ENCODE peak calls at places on chromosomes 4 and X, in five cellular contexts. One of them, this sample, is unnamed.

GRCh38 chr4:124096290-124096689 is 616.2 kb downstream of the ANKRD50 start:
- DNase-seq in NCI-H2171: no peak
- DNase-seq in NCI-H2081: no peak
- DNase-seq in amniotic stem cell: no peak
- DNase-seq in posterior vena cava: no peak
- DNase-seq in this sample: no peak

GRCh38 chr4:32226201-32226600 is 1506.0 kb downstream of the PCDH7 start:
- DNase-seq in NCI-H2081: no peak
- DNase-seq in NCI-H2171: no peak
- DNase-seq in posterior vena cava: no peak
- DNase-seq in amniotic stem cell: no peak
- DNase-seq in this sample: no peak

GRCh38 chrX:11908371-11908770 is 150.3 kb downstream of the MSL3 start:
- DNase-seq in amniotic stem cell: no peak
- DNase-seq in NCI-H2171: no peak
- DNase-seq in NCI-H2081: peak
- DNase-seq in posterior vena cava: no peak
- DNase-seq in this sample: peak

GRCh38 chrX:1658083-1658463 is 43.2 kb downstream of the ASMT start:
- DNase-seq in NCI-H2171: peak
- DNase-seq in amniotic stem cell: no peak
- DNase-seq in NCI-H2081: no peak
- DNase-seq in posterior vena cava: peak
- DNase-seq in this sample: no peak

GRCh38 chr4:153348006-153348405 is 3.5 kb downstream of the MND1 start:
- DNase-seq in NCI-H2081: no peak
- DNase-seq in NCI-H2171: no peak
- DNase-seq in amniotic stem cell: no peak
- DNase-seq in posterior vena cava: no peak
- DNase-seq in this sample: no peak

GRCh38 chrX:47467106-47467505 is 15.9 kb downstream of the ZNF41 start:
- DNase-seq in posterior vena cava: no peak
- DNase-seq in NCI-H2081: no peak
- DNase-seq in NCI-H2171: no peak
- DNase-seq in amniotic stem cell: no peak
- DNase-seq in this sample: no peak

GRCh38 chrX:17769701-17770269 is 32.5 kb downstream of the SCML1 start:
- DNase-seq in amniotic stem cell: no peak
- DNase-seq in NCI-H2081: no peak
- DNase-seq in posterior vena cava: no peak
- DNase-seq in NCI-H2171: no peak
- DNase-seq in this sample: no peak

GRCh38 chr4:39998659-39999345 is 21.1 kb upstream of the PDS5A start:
- DNase-seq in posterior vena cava: no peak
- DNase-seq in NCI-H2081: no peak
- DNase-seq in amniotic stem cell: no peak
- DNase-seq in NCI-H2171: no peak
- DNase-seq in this sample: no peak

GRCh38 chr4:42761804-42762203 is 104.9 kb upstream of the ATP8A1 start:
- DNase-seq in posterior vena cava: no peak
- DNase-seq in NCI-H2081: no peak
- DNase-seq in amniotic stem cell: no peak
- DNase-seq in NCI-H2171: no peak
- DNase-seq in this sample: no peak

GRCh38 chrX:80879143-80879542 is 69.5 kb upstream of the BRWD3 start:
- DNase-seq in amniotic stem cell: no peak
- DNase-seq in NCI-H2081: peak
- DNase-seq in posterior vena cava: no peak
- DNase-seq in NCI-H2171: peak
- DNase-seq in this sample: no peak

GRCh38 chr4:185716008-185716976 is 95.7 kb downstream of the SORBS2 start:
- DNase-seq in amniotic stem cell: no peak
- DNase-seq in posterior vena cava: no peak
- DNase-seq in NCI-H2171: peak
- DNase-seq in NCI-H2081: peak
- DNase-seq in this sample: no peak

GRCh38 chr4:1793496-1793840 is 375 bp downstream of the FGFR3 start:
- DNase-seq in amniotic stem cell: no peak
- DNase-seq in posterior vena cava: no peak
- DNase-seq in NCI-H2171: no peak
- DNase-seq in NCI-H2081: no peak
- DNase-seq in this sample: no peak

GRCh38 chrX:78886550-78886949 is 58.6 kb upstream of the P2RY10 start:
- DNase-seq in NCI-H2171: no peak
- DNase-seq in NCI-H2081: no peak
- DNase-seq in posterior vena cava: no peak
- DNase-seq in amniotic stem cell: no peak
- DNase-seq in this sample: no peak

GRCh38 chr4:1192091-1192492 is 19.7 kb upstream of the SPON2 start:
- DNase-seq in posterior vena cava: peak
- DNase-seq in amniotic stem cell: peak
- DNase-seq in NCI-H2081: no peak
- DNase-seq in NCI-H2171: no peak
- DNase-seq in this sample: peak

GRCh38 chr4:67375291-67375690 is 170.0 kb downstream of the CENPC start:
- DNase-seq in NCI-H2171: no peak
- DNase-seq in posterior vena cava: no peak
- DNase-seq in NCI-H2081: no peak
- DNase-seq in amniotic stem cell: no peak
- DNase-seq in this sample: no peak

GRCh38 chr4:76155979-76156378 is 7.8 kb upstream of the NUP54 start:
- DNase-seq in posterior vena cava: no peak
- DNase-seq in amniotic stem cell: no peak
- DNase-seq in NCI-H2171: no peak
- DNase-seq in NCI-H2081: no peak
- DNase-seq in this sample: no peak

GRCh38 chr4:71360844-71361243 is 22.0 kb downstream of the SLC4A4 start:
- DNase-seq in NCI-H2081: no peak
- DNase-seq in posterior vena cava: no peak
- DNase-seq in amniotic stem cell: no peak
- DNase-seq in NCI-H2171: no peak
- DNase-seq in this sample: no peak

GRCh38 chr4:57061395-57061794 is 48.8 kb downstream of the IGFBP7 start:
- DNase-seq in NCI-H2081: no peak
- DNase-seq in posterior vena cava: no peak
- DNase-seq in amniotic stem cell: no peak
- DNase-seq in NCI-H2171: no peak
- DNase-seq in this sample: no peak

GRCh38 chr4:56850910-56851309 is 29.4 kb upstream of the SPINK2 start:
- DNase-seq in NCI-H2081: no peak
- DNase-seq in NCI-H2171: no peak
- DNase-seq in posterior vena cava: no peak
- DNase-seq in amniotic stem cell: no peak
- DNase-seq in this sample: no peak

GRCh38 chr4:108110450-108110849 is 58.3 kb downstream of the LEF1 start:
- DNase-seq in NCI-H2171: no peak
- DNase-seq in amniotic stem cell: no peak
- DNase-seq in posterior vena cava: no peak
- DNase-seq in NCI-H2081: no peak
- DNase-seq in this sample: no peak

GRCh38 chrX:96684339-96685204 is at the start of gene DIAPH2:
- DNase-seq in NCI-H2081: peak
- DNase-seq in NCI-H2171: peak
- DNase-seq in posterior vena cava: peak
- DNase-seq in amniotic stem cell: peak
- DNase-seq in this sample: peak

GRCh38 chrX:103175944-103176753 is 38.8 kb upstream of the BEX4 start:
- DNase-seq in NCI-H2081: peak
- DNase-seq in amniotic stem cell: peak
- DNase-seq in NCI-H2171: no peak
- DNase-seq in posterior vena cava: peak
- DNase-seq in this sample: peak

GRCh38 chr4:114077610-114078009 is 98.2 kb upstream of the ARSJ start:
- DNase-seq in posterior vena cava: no peak
- DNase-seq in NCI-H2171: no peak
- DNase-seq in amniotic stem cell: peak
- DNase-seq in NCI-H2081: no peak
- DNase-seq in this sample: no peak

GRCh38 chr4:88179261-88179660 is 20.8 kb upstream of the ABCG2 start:
- DNase-seq in posterior vena cava: no peak
- DNase-seq in amniotic stem cell: no peak
- DNase-seq in NCI-H2081: no peak
- DNase-seq in NCI-H2171: no peak
- DNase-seq in this sample: no peak

GRCh38 chrX:57447856-57448255 is 144.0 kb upstream of the ZXDB start:
- DNase-seq in amniotic stem cell: no peak
- DNase-seq in NCI-H2171: no peak
- DNase-seq in posterior vena cava: no peak
- DNase-seq in NCI-H2081: no peak
- DNase-seq in this sample: no peak

GRCh38 chrX:11435568-11435967 is 142.4 kb downstream of the AMELX start:
- DNase-seq in NCI-H2171: no peak
- DNase-seq in posterior vena cava: no peak
- DNase-seq in amniotic stem cell: peak
- DNase-seq in NCI-H2081: no peak
- DNase-seq in this sample: no peak

GRCh38 chrX:149221246-149221645 is 283.9 kb downstream of the IDS start:
- DNase-seq in posterior vena cava: no peak
- DNase-seq in NCI-H2171: no peak
- DNase-seq in amniotic stem cell: no peak
- DNase-seq in NCI-H2081: no peak
- DNase-seq in this sample: no peak

GRCh38 chr4:172061204-172061603 is 248.0 kb downstream of the GALNTL6 start:
- DNase-seq in NCI-H2081: no peak
- DNase-seq in NCI-H2171: no peak
- DNase-seq in posterior vena cava: no peak
- DNase-seq in amniotic stem cell: no peak
- DNase-seq in this sample: no peak

GRCh38 chr4:183153190-183153916 is 54.3 kb downstream of the WWC2 start:
- DNase-seq in NCI-H2081: no peak
- DNase-seq in amniotic stem cell: no peak
- DNase-seq in NCI-H2171: no peak
- DNase-seq in posterior vena cava: no peak
- DNase-seq in this sample: no peak

GRCh38 chrX:17377795-17378194 is 2.8 kb downstream of the NHS start:
- DNase-seq in NCI-H2171: no peak
- DNase-seq in NCI-H2081: no peak
- DNase-seq in amniotic stem cell: no peak
- DNase-seq in posterior vena cava: no peak
- DNase-seq in this sample: no peak

GRCh38 chrX:115696039-115696438 is 135.1 kb downstream of the PLS3 start:
- DNase-seq in posterior vena cava: no peak
- DNase-seq in NCI-H2081: no peak
- DNase-seq in NCI-H2171: no peak
- DNase-seq in amniotic stem cell: no peak
- DNase-seq in this sample: no peak